ENCODE peak calls at places on chromosome X, in five cellular contexts. U is naive B cell; B is effector memory CD4-positive, alpha-beta T cell; G is erythroblast; E is T follicular helper cell. O is an unnamed sample.

GRCh38 chrX:40085086-40085551 is 12.6 kb downstream of the BCOR start:
- DNase-seq in G (no peak), E (no peak), U (no peak), B (no peak), O (no peak)

GRCh38 chrX:48632207-48632606 is 34.9 kb downstream of the WDR13 start:
- DNase-seq in B (no peak), E (no peak), G (no peak), U (no peak), O (no peak)

GRCh38 chrX:63424063-63424462 is 72.9 kb upstream of the SPIN4 start:
- DNase-seq in G (no peak), U (no peak), B (no peak), E (no peak), O (no peak)

GRCh38 chrX:703466-704210 is 73.0 kb downstream of the SHOX start:
- DNase-seq in E (no peak), B (no peak), U (no peak), G (no peak), O (no peak)

GRCh38 chrX:48794993-48795501 is 6.8 kb upstream of the HDAC6 start:
- DNase-seq in B (no peak), E (no peak), U (no peak), G (peak; percentile 66), O (no peak)

GRCh38 chrX:57286507-57287251 is at the start of gene FAAH2:
- DNase-seq in U (no peak), G (peak; percentile 1), B (peak; percentile 57), E (peak; percentile 74), O (no peak)

GRCh38 chrX:119041175-119041574 is 31.6 kb upstream of the CT47C1 start:
- DNase-seq in B (no peak), E (no peak), G (no peak), U (no peak), O (no peak)

GRCh38 chrX:147741776-147742175 is 169.9 kb upstream of the FMR1 start:
- DNase-seq in U (no peak), E (no peak), B (no peak), G (no peak), O (no peak)

GRCh38 chrX:9443327-9443726 is 21.5 kb upstream of the TBL1X start:
- DNase-seq in E (no peak), G (no peak), B (no peak), U (no peak), O (no peak)

GRCh38 chrX:63128509-63128908 is 222.6 kb downstream of the SPIN4 start:
- DNase-seq in G (peak; percentile 7), B (no peak), U (no peak), E (no peak), O (no peak)

GRCh38 chrX:135327299-135327698 is 18.0 kb downstream of the ETDC start:
- DNase-seq in U (no peak), E (no peak), B (no peak), G (no peak), O (no peak)

GRCh38 chrX:48924270-48924669 is 5.4 kb upstream of the PIM2 start:
- DNase-seq in U (no peak), E (no peak), B (no peak), G (no peak), O (no peak)

GRCh38 chrX:78886550-78886949 is 58.6 kb upstream of the P2RY10 start:
- DNase-seq in B (no peak), G (no peak), U (peak; percentile 8), E (no peak), O (no peak)

GRCh38 chrX:115561605-115562491 is 874 bp downstream of the PLS3 start:
- DNase-seq in G (no peak), B (no peak), U (no peak), E (no peak), O (no peak)

GRCh38 chrX:104922206-104922621 is 298.3 kb downstream of the TEX13A start:
- DNase-seq in G (peak; percentile 78), E (peak; percentile 53), B (no peak), U (peak; percentile 43), O (no peak)

GRCh38 chrX:136689441-136689840 is 41.5 kb downstream of the CD40LG start:
- DNase-seq in U (no peak), G (peak; percentile 42), B (no peak), E (no peak), O (no peak)

GRCh38 chrX:73863268-73863667 is 300.3 kb downstream of the CHIC1 start:
- DNase-seq in U (no peak), G (no peak), B (no peak), E (no peak), O (no peak)

GRCh38 chrX:23008431-23009099 is 8.8 kb downstream of the DDX53 start:
- DNase-seq in U (no peak), B (no peak), G (peak; percentile 2), E (no peak), O (no peak)

GRCh38 chrX:119155416-119156035 is 27.9 kb upstream of the KIAA1210 start:
- DNase-seq in U (no peak), E (no peak), B (no peak), G (no peak), O (no peak)

GRCh38 chrX:128518508-128518907 is 466.3 kb upstream of the ACTRT1 start:
- DNase-seq in E (no peak), U (no peak), G (no peak), B (no peak), O (no peak)

GRCh38 chrX:13053171-13053570 is 8.8 kb upstream of the FAM9C start:
- DNase-seq in E (no peak), U (no peak), G (no peak), B (no peak), O (no peak)

GRCh38 chrX:69070949-69071650 is 94.2 kb downstream of the PJA1 start:
- DNase-seq in U (no peak), G (no peak), E (no peak), B (no peak), O (no peak)

GRCh38 chrX:47285762-47286320 is 53.0 kb downstream of the USP11 start:
- DNase-seq in E (no peak), B (no peak), G (no peak), U (no peak), O (no peak)

GRCh38 chrX:71623714-71624113 is 5.4 kb upstream of the CXCR3 start:
- DNase-seq in E (no peak), B (no peak), U (no peak), G (peak; percentile 86), O (no peak)

GRCh38 chrX:24166078-24166477 is 16.5 kb downstream of the ZFX start:
- DNase-seq in U (no peak), E (no peak), G (no peak), B (no peak), O (no peak)

GRCh38 chrX:49053223-49054072 is 5.4 kb upstream of the CCDC120 start:
- DNase-seq in G (peak; percentile 59), B (peak; percentile 29), U (peak; percentile 26), E (peak; percentile 30), O (no peak)

GRCh38 chrX:81120936-81121351 is 80.8 kb downstream of the HMGN5 start:
- DNase-seq in U (peak; percentile 38), G (peak; percentile 73), E (peak; percentile 21), B (no peak), O (peak; percentile 23)

GRCh38 chrX:73913580-73913979 is 350.6 kb downstream of the CHIC1 start:
- DNase-seq in B (no peak), E (no peak), G (no peak), U (no peak), O (no peak)

GRCh38 chrX:12567857-12568256 is 223.4 kb upstream of the PRPS2 start:
- DNase-seq in B (no peak), U (no peak), G (peak; percentile 0), E (no peak), O (no peak)

GRCh38 chrX:51892921-51893745 is at the start of gene MAGED1:
- DNase-seq in G (peak; percentile 81), U (peak; percentile 74), E (peak; percentile 53), B (peak; percentile 42), O (no peak)